ENCODE peak calls at places on chromosomes 13 and 19, in four cellular contexts. One of them, this sample, is unnamed.

GRCh38 chr19:28737021-28737525 is 475.9 kb downstream of the UQCRFS1 start:
- DNase-seq in cardiac muscle cell: peak; percentile 71
- DNase-seq in T-helper 17 cell: no peak
- DNase-seq in thoracic aorta: no peak
- DNase-seq in this sample: peak; percentile 53

GRCh38 chr19:16217671-16218464 is 20.2 kb downstream of the AP1M1 start:
- DNase-seq in cardiac muscle cell: no peak
- DNase-seq in T-helper 17 cell: no peak
- DNase-seq in thoracic aorta: no peak
- DNase-seq in this sample: no peak

GRCh38 chr19:38660724-38661123 is 13.3 kb downstream of the ACTN4 start:
- DNase-seq in T-helper 17 cell: no peak
- DNase-seq in thoracic aorta: no peak
- DNase-seq in cardiac muscle cell: no peak
- DNase-seq in this sample: no peak

GRCh38 chr19:38849147-38849745 is 540 bp downstream of the HNRNPL start:
- DNase-seq in thoracic aorta: peak; percentile 90
- DNase-seq in T-helper 17 cell: peak; percentile 99
- DNase-seq in cardiac muscle cell: peak; percentile 97
- DNase-seq in this sample: peak; percentile 86

GRCh38 chr13:94309997-94310842 is 169.3 kb downstream of the DCT start:
- DNase-seq in T-helper 17 cell: no peak
- DNase-seq in thoracic aorta: no peak
- DNase-seq in cardiac muscle cell: peak; percentile 89
- DNase-seq in this sample: peak; percentile 92

GRCh38 chr13:106497079-106497478 is 38.4 kb downstream of the EFNB2 start:
- DNase-seq in T-helper 17 cell: no peak
- DNase-seq in cardiac muscle cell: no peak
- DNase-seq in thoracic aorta: no peak
- DNase-seq in this sample: no peak

GRCh38 chr13:50969691-50970090 is 60.1 kb downstream of the RNASEH2B start:
- DNase-seq in thoracic aorta: no peak
- DNase-seq in T-helper 17 cell: no peak
- DNase-seq in cardiac muscle cell: peak; percentile 34
- DNase-seq in this sample: no peak

GRCh38 chr19:14775855-14776254 is 2.5 kb downstream of the ADGRE2 start:
- DNase-seq in thoracic aorta: no peak
- DNase-seq in cardiac muscle cell: no peak
- DNase-seq in T-helper 17 cell: no peak
- DNase-seq in this sample: no peak

GRCh38 chr13:64234255-64234654 is 2818.6 kb upstream of the PCDH20 start:
- DNase-seq in T-helper 17 cell: no peak
- DNase-seq in cardiac muscle cell: peak; percentile 63
- DNase-seq in thoracic aorta: no peak
- DNase-seq in this sample: no peak

GRCh38 chr19:7199613-7200533 is 94.3 kb downstream of the INSR start:
- DNase-seq in thoracic aorta: no peak
- DNase-seq in cardiac muscle cell: no peak
- DNase-seq in T-helper 17 cell: no peak
- DNase-seq in this sample: no peak

GRCh38 chr13:95644611-95645052 is at the start of gene DZIP1:
- DNase-seq in cardiac muscle cell: peak; percentile 91
- DNase-seq in T-helper 17 cell: no peak
- DNase-seq in thoracic aorta: peak; percentile 15
- DNase-seq in this sample: peak; percentile 47